ENCODE peak calls at places on chromosomes 11 and 22, in seven cellular contexts. V is NCI-H2227 treated with DMSO at 0.1 percent for 48 hours; G is ecto neural progenitor cell; A is progenitor cell of endocrine pancreas; S is pons; Z is activated naive CD8-positive, alpha-beta T cell treated with anti-CD3 and anti-CD28 coated beads, Interleukin-2, amount 50 U/mL, for 24 hours; R is left lobe of liver. J is an unnamed sample.

GRCh38 chr22:27663031-27663367 is 138.6 kb downstream of the MN1 start:
- DNase-seq in V (no peak), R (no peak), A (no peak), G (no peak), S (no peak), Z (no peak), J (no peak)

GRCh38 chr11:76599041-76600013 is 71.2 kb downstream of the LRRC32 start:
- DNase-seq in V (no peak), G (peak), A (no peak), Z (no peak), S (no peak), R (peak), J (no peak)

GRCh38 chr11:103525069-103525468 is 415.8 kb downstream of the DYNC2H1 start:
- DNase-seq in Z (no peak), G (no peak), A (no peak), R (no peak), V (no peak), S (no peak), J (no peak)

GRCh38 chr11:117931331-117931950 is 2.2 kb upstream of the TMPRSS13 start:
- DNase-seq in S (no peak), Z (no peak), A (no peak), R (no peak), G (no peak), V (no peak), J (no peak)

GRCh38 chr22:37343343-37343742 is 61.0 kb downstream of the CYTH4 start:
- DNase-seq in R (no peak), S (no peak), A (no peak), Z (no peak), V (no peak), G (no peak), J (no peak)

GRCh38 chr22:27983361-27983791 is 64.3 kb upstream of the PITPNB start:
- DNase-seq in A (no peak), V (no peak), G (no peak), R (peak), S (no peak), Z (no peak), J (no peak)

GRCh38 chr22:46829140-46829891 is 66.9 kb downstream of the TBC1D22A start:
- DNase-seq in R (no peak), A (no peak), Z (no peak), G (no peak), V (no peak), S (no peak), J (no peak)

GRCh38 chr11:14905104-14906033 is 13.3 kb upstream of the CYP2R1 start:
- DNase-seq in V (no peak), Z (peak), A (no peak), G (peak), R (peak), S (no peak), J (peak)

GRCh38 chr22:37733625-37734401 is 37.0 kb downstream of the TRIOBP start:
- DNase-seq in A (no peak), G (no peak), Z (no peak), V (no peak), R (no peak), S (no peak), J (no peak)

GRCh38 chr11:131392528-131393255 is 22.3 kb downstream of the NTM start:
- DNase-seq in S (peak), Z (no peak), A (no peak), R (no peak), G (no peak), V (peak), J (no peak)

GRCh38 chr11:74780277-74780870 is 31.7 kb downstream of the RNF169 start:
- DNase-seq in V (no peak), Z (no peak), A (no peak), R (no peak), G (no peak), S (no peak), J (no peak)